ENCODE peak calls at places on chromosomes 3 and 15, in seven cellular contexts. W is HepG2, M is K562, N is HCT116, P is SK-N-SH, S is H1, E is GM12878. T is an unnamed sample.

GRCh38 chr15:79977431-79977940 is 6.5 kb upstream of the BCL2A1 start:
- DNase-seq in W (no peak), M (no peak), N (no peak), P (no peak), S (no peak), E (peak; percentile 76), T (no peak)

GRCh38 chr15:100464256-100464655 is 64.5 kb downstream of the CERS3 start:
- DNase-seq in W (no peak), M (no peak), N (no peak), P (no peak), S (no peak), E (no peak), T (no peak)

GRCh38 chr3:9295007-9295406 is 45.6 kb upstream of the SRGAP3 start:
- DNase-seq in W (no peak), M (no peak), N (no peak), P (peak; percentile 32), S (no peak), E (no peak), T (no peak)

GRCh38 chr15:39624806-39625205 is 43.9 kb downstream of the THBS1 start:
- DNase-seq in W (peak; percentile 50), M (no peak), N (no peak), P (no peak), S (no peak), E (peak; percentile 45), T (no peak)

GRCh38 chr15:65085990-65086679 is 9.6 kb downstream of the KBTBD13 start:
- DNase-seq in W (peak; percentile 72), M (peak; percentile 58), N (peak; percentile 49), P (peak; percentile 69), S (no peak), E (no peak), T (no peak)

GRCh38 chr3:150324825-150325224 is 83.3 kb upstream of the TSC22D2 start:
- DNase-seq in W (no peak), M (no peak), N (no peak), P (no peak), S (no peak), E (no peak), T (no peak)

GRCh38 chr3:11370134-11370533 is 97.9 kb downstream of the ATG7 start:
- DNase-seq in W (no peak), M (no peak), N (no peak), P (no peak), S (no peak), E (no peak), T (no peak)

GRCh38 chr3:182795383-182795782 is 2.1 kb downstream of the ATP11B start:
- DNase-seq in W (no peak), M (peak; percentile 12), N (no peak), P (no peak), S (no peak), E (no peak), T (no peak)

GRCh38 chr3:139127101-139127500 is 82.4 kb upstream of the PRR23C start:
- DNase-seq in W (no peak), M (no peak), N (no peak), P (no peak), S (no peak), E (no peak), T (no peak)

GRCh38 chr3:163753033-163753432 is 1325.3 kb downstream of the SI start:
- DNase-seq in W (no peak), M (no peak), N (no peak), P (no peak), S (no peak), E (no peak), T (no peak)

GRCh38 chr15:96720656-96721055 is 390.2 kb downstream of the NR2F2 start:
- DNase-seq in W (no peak), M (no peak), N (no peak), P (no peak), S (no peak), E (no peak), T (no peak)

GRCh38 chr15:78437107-78437761 is 782 bp upstream of the IREB2 start:
- DNase-seq in W (no peak), M (peak; percentile 65), N (peak; percentile 7), P (peak; percentile 60), S (no peak), E (no peak), T (no peak)

GRCh38 chr3:169244119-169244864 is 419.2 kb downstream of the MECOM start:
- DNase-seq in W (no peak), M (no peak), N (no peak), P (peak; percentile 16), S (no peak), E (no peak), T (no peak)

GRCh38 chr3:187878776-187879524 is 133.7 kb upstream of the BCL6 start:
- DNase-seq in W (no peak), M (no peak), N (no peak), P (no peak), S (no peak), E (no peak), T (no peak)

GRCh38 chr3:180633722-180634121 is 31.8 kb downstream of the TTC14 start:
- DNase-seq in W (no peak), M (no peak), N (no peak), P (no peak), S (no peak), E (no peak), T (no peak)

GRCh38 chr3:49414753-49415152 is 2.5 kb downstream of the TCTA start:
- DNase-seq in W (no peak), M (no peak), N (no peak), P (no peak), S (no peak), E (no peak), T (no peak)
- H3K9ac ChIP-seq in W (no peak overlapping the region), M (peak overlapping the region; percentile 31), N (no peak overlapping the region), P (no peak overlapping the region), S (no peak overlapping the region), E (no peak overlapping the region), T (no peak overlapping the region)

DNA sequence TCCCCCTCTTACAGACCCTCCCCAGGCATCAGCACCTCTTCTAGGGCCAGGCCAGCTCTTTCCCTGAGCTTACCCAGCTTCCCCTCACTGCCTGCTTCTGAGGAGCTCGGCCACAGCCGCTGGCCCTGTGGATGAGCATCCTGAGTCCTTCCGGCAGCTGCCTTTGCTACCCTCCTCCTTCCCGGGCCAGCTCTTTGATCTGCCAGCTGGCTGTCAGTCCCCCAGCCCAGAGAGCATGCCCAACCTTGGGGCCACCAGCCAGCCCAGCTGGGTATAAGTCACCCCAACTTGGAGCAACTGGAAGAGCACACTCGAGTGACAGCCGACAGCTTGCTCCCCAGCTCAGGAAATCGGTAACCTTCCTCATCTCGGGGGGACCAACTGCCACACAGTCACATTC is 45.7 kb downstream of the CHDH start:
- DNase-seq in W (no peak), M (no peak), N (no peak), P (no peak), S (no peak), E (no peak), T (no peak)
- TF ChIP-seq YY1 in W (no peak), M (no peak), N (no peak), P (no peak), S (no peak), E (no peak), T (no peak)

GRCh38 chr3:161372321-161373260 is 1.3 kb upstream of the SPTSSB start:
- DNase-seq in W (no peak), M (no peak), N (peak; percentile 18), P (peak; percentile 74), S (no peak), E (no peak), T (no peak)

GRCh38 chr3:161369531-161369930 is 1.8 kb downstream of the SPTSSB start:
- DNase-seq in W (no peak), M (no peak), N (no peak), P (no peak), S (no peak), E (no peak), T (no peak)

GRCh38 chr3:161366067-161366466 is 5.2 kb downstream of the SPTSSB start:
- DNase-seq in W (no peak), M (no peak), N (no peak), P (no peak), S (no peak), E (no peak), T (no peak)

DNA sequence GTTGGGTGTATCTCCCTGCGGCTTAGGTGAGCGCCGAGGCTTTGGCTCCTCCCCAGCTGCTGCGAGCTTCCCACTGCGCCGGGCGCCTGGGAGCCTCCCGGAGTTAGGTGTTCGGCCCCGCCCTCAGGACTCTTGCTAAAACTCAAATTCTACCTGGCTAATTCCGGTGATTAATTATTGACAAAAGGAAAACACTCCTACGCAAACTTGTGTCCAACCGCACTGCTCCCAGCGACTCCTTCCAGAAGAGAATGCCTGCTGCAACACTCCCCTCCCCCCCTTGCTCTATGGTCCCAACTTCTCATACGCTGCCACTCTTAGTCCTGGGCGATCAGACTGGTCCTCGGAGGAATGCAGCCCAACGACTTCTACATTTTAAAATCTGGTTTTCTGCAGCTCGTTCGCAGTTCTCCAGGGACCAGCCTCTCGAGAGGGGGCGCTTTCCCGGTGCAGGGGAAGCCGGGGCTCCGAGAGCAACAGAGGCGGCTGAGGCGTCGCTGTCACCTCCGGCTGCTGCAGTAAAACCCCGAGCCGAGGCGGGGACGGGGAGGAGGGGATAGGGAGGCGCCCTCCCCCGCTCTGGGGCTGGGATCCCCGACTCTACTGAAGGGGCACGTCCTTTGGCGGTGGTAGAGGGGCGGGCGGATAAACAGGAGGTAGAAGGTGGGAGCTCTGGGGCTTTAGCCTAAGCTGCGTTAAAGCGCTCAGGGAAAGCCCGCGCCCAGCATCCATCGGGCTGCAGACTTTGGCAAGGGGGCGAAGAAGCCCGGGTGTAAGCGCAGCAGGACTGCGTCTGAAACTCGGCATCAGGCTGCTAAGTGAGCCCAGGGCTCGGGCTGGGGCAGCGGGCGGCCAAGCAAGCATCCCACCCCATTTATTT is at the start of gene SPTSSB:
- DNase-seq in W (peak; percentile 42), M (no peak), N (peak; percentile 78), P (peak; percentile 84), S (no peak), E (no peak), T (peak; percentile 47)
- H3K9ac ChIP-seq in W (peak within 1 kb of the TSS; percentile 1), M (no peak within 1 kb of the TSS), N (peak within 1 kb of the TSS; percentile 35), P (no peak within 1 kb of the TSS), S (peak within 1 kb of the TSS; percentile 46), E (no peak within 1 kb of the TSS), T (peak within 1 kb of the TSS; percentile 76)

GRCh38 chr3:192033246-192033645 is 572.3 kb downstream of the PYDC2 start:
- DNase-seq in W (no peak), M (no peak), N (no peak), P (no peak), S (no peak), E (no peak), T (no peak)

GRCh38 chr3:192026656-192027055 is 565.7 kb downstream of the PYDC2 start:
- DNase-seq in W (no peak), M (no peak), N (no peak), P (no peak), S (no peak), E (no peak), T (no peak)

DNA sequence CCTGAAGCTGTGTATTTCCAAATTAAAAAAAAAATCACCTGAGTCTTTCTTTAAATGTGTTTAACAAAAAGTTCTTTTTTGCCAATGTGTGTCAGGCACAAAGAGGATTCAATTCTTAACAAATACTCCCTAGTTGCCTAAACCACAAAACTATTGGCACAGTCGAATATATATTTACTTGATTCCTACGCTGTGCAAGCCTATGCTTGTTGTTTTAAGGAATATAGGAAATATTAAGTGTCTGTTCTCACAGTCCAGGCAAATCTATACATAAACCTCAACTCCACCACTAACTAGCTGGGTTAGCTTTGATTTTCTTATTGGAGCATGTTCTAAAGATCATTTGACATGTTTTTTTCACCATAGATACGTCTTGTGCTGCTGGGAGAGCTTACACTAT is 571.0 kb downstream of the PYDC2 start:
- DNase-seq in W (no peak), M (no peak), N (no peak), P (no peak), S (no peak), E (no peak), T (no peak)
- TF ChIP-seq YY1 in W (no peak), M (no peak), N (no peak), P (no peak), S (no peak), E (no peak), T (no peak)